ENCODE peak calls at places on chromosomes 6 and 20, in four cellular contexts. I, P, O and T are unnamed samples.

GRCh38 chr6:41325446-41326066 is 9.9 kb upstream of the NCR2 start:
- DNase-seq in I (no peak), P (no peak), O (no peak), T (no peak)

GRCh38 chr20:3045042-3045815 is 623 bp upstream of the MRPS26 start:
- DNase-seq in I (no peak), P (peak; percentile 91), O (peak; percentile 85), T (no peak)

GRCh38 chr6:68094070-68094469 is 541.0 kb upstream of the ADGRB3 start:
- DNase-seq in I (no peak), P (no peak), O (no peak), T (no peak)

GRCh38 chr6:118768904-118769325 is 117.5 kb upstream of the CEP85L start:
- DNase-seq in I (no peak), P (no peak), O (no peak), T (no peak)

GRCh38 chr6:36430351-36430750 is 12.3 kb downstream of the PXT1 start:
- DNase-seq in I (no peak), P (no peak), O (no peak), T (no peak)

GRCh38 chr6:17381429-17382147 is 11.8 kb upstream of the CAP2 start:
- DNase-seq in I (no peak), P (no peak), O (no peak), T (no peak)

GRCh38 chr6:151021878-151022277 is 156.4 kb downstream of the MTHFD1L start:
- DNase-seq in I (no peak), P (no peak), O (no peak), T (no peak)

GRCh38 chr20:63183422-63184146 is 32.3 kb downstream of the YTHDF1 start:
- DNase-seq in I (peak; percentile 56), P (peak; percentile 76), O (peak; percentile 22), T (no peak)

GRCh38 chr6:12238191-12238590 is 52.0 kb upstream of the EDN1 start:
- DNase-seq in I (no peak), P (no peak), O (no peak), T (no peak)

GRCh38 chr6:77181749-77182148 is 281.5 kb downstream of the HTR1B start:
- DNase-seq in I (no peak), P (no peak), O (no peak), T (no peak)

GRCh38 chr6:147782302-147782701 is 273.8 kb downstream of the SAMD5 start:
- DNase-seq in I (no peak), P (no peak), O (no peak), T (no peak)

GRCh38 chr6:13461805-13462204 is 25.6 kb downstream of the GFOD1 start:
- DNase-seq in I (no peak), P (no peak), O (no peak), T (no peak)

GRCh38 chr6:1665214-1665613 is 55.5 kb downstream of the FOXC1 start:
- DNase-seq in I (no peak), P (no peak), O (no peak), T (no peak)

GRCh38 chr6:33683051-33683571 is 28.4 kb downstream of the UQCC2 start:
- DNase-seq in I (no peak), P (peak; percentile 61), O (no peak), T (no peak)

GRCh38 chr6:42359021-42359420 is 92.7 kb downstream of the TRERF1 start:
- DNase-seq in I (no peak), P (no peak), O (no peak), T (no peak)

GRCh38 chr20:34300809-34301586 is 2.2 kb downstream of the AHCY start:
- DNase-seq in I (peak; percentile 20), P (no peak), O (peak; percentile 16), T (no peak)